ENCODE peak calls at places on chromosomes 11 and 22, in five cellular contexts. One of them, this sample, is unnamed.

GRCh38 chr22:41907436-41908401 is 7.2 kb downstream of the SHISA8 start:
- DNase-seq in H1: no peak
- DNase-seq in H9: peak
- DNase-seq in trophoblast cell: no peak
- DNase-seq in neuronal stem cell: no peak
- DNase-seq in this sample: no peak

GRCh38 chr22:28600546-28601143 is 79.0 kb downstream of the TTC28 start:
- DNase-seq in neuronal stem cell: peak
- DNase-seq in H9: no peak
- DNase-seq in H1: no peak
- DNase-seq in trophoblast cell: peak
- DNase-seq in this sample: peak

GRCh38 chr11:7851391-7851790 is 54.6 kb upstream of the OR5P2 start:
- DNase-seq in H1: no peak
- DNase-seq in neuronal stem cell: no peak
- DNase-seq in trophoblast cell: no peak
- DNase-seq in H9: no peak
- DNase-seq in this sample: no peak

GRCh38 chr11:368414-369335 is 624 bp upstream of the B4GALNT4 start:
- DNase-seq in H1: no peak
- DNase-seq in neuronal stem cell: peak
- DNase-seq in H9: peak
- DNase-seq in trophoblast cell: peak
- DNase-seq in this sample: peak

GRCh38 chr11:9821008-9821752 is 157.3 kb downstream of the SWAP70 start:
- DNase-seq in H1: no peak
- DNase-seq in neuronal stem cell: no peak
- DNase-seq in H9: no peak
- DNase-seq in trophoblast cell: no peak
- DNase-seq in this sample: no peak

GRCh38 chr22:24134090-24134846 is 47.0 kb upstream of the SUSD2 start:
- DNase-seq in H1: no peak
- DNase-seq in neuronal stem cell: peak
- DNase-seq in trophoblast cell: no peak
- DNase-seq in H9: no peak
- DNase-seq in this sample: no peak

GRCh38 chr22:36773935-36774334 is 2.0 kb downstream of the IFT27 start:
- DNase-seq in neuronal stem cell: no peak
- DNase-seq in H1: no peak
- DNase-seq in trophoblast cell: peak
- DNase-seq in H9: no peak
- DNase-seq in this sample: peak

GRCh38 chr11:69828971-69829344 is 9.7 kb upstream of the FGF3 start:
- DNase-seq in neuronal stem cell: no peak
- DNase-seq in H9: no peak
- DNase-seq in H1: no peak
- DNase-seq in trophoblast cell: no peak
- DNase-seq in this sample: no peak

GRCh38 chr11:110858556-110858921 is 146.3 kb upstream of the ARHGAP20 start:
- DNase-seq in neuronal stem cell: no peak
- DNase-seq in trophoblast cell: no peak
- DNase-seq in H1: no peak
- DNase-seq in H9: no peak
- DNase-seq in this sample: no peak

GRCh38 chr22:37455896-37456295 is 28.6 kb upstream of the ELFN2 start:
- DNase-seq in trophoblast cell: no peak
- DNase-seq in H9: no peak
- DNase-seq in H1: no peak
- DNase-seq in neuronal stem cell: no peak
- DNase-seq in this sample: peak

DNA sequence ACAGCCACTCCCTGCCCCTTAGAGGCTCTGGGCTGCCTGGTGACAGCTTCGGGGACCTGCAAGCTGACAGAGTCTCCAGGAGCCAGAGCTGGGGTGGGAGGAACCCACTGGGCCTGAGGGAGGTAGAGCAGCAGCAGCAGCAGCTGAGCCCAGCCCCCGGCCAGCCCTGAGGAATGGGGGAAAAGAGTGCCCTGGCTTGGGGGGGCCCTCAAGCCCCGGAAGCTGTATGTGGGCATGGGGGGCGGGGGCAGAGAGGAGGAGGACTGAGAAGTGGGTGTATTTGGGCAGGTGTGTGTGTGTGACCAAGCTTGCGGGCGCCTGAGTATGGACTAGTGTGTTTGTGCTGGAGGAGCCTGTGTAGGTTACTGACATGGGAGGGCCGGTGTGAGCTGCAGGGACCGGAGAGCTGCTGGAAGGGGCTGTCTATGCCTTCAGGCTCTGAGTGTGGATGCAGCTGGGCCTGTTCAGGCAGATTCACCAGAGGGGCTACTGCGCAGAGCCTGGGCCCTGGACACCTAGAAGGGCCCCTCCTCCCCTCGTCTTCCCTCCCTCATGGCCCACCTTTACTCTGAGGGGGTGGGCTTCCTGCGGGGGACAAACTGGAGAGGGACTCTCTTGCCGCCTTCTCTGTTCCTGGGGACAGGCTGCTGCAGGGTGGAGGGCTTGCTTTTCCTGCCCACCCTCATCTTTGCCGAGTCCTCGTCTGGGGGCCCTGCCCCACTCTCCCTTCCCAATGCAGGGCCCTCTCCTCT is 28.0 kb downstream of the ST3GAL4 start:
- DNase-seq in H1: no peak
- DNase-seq in neuronal stem cell: no peak
- DNase-seq in trophoblast cell: no peak
- DNase-seq in H9: no peak
- DNase-seq in this sample: no peak
- H2BK12ac ChIP-seq in H1: no peak
- H2BK12ac ChIP-seq in neuronal stem cell: no peak
- H2BK12ac ChIP-seq in trophoblast cell: peak
- H2BK12ac ChIP-seq in H9: no peak
- H2BK12ac ChIP-seq in this sample: no peak

GRCh38 chr11:3926458-3927095 is 71.1 kb downstream of the STIM1 start:
- DNase-seq in trophoblast cell: no peak
- DNase-seq in neuronal stem cell: no peak
- DNase-seq in H1: no peak
- DNase-seq in H9: no peak
- DNase-seq in this sample: no peak
- H3K27ac ChIP-seq in trophoblast cell: no peak
- H3K27ac ChIP-seq in neuronal stem cell: no peak
- H3K27ac ChIP-seq in H1: no peak
- H3K27ac ChIP-seq in H9: no peak
- H3K27ac ChIP-seq in this sample: no peak

GRCh38 chr11:43492701-43493100 is 134.0 kb downstream of the TTC17 start:
- DNase-seq in H1: no peak
- DNase-seq in H9: no peak
- DNase-seq in neuronal stem cell: no peak
- DNase-seq in trophoblast cell: no peak
- DNase-seq in this sample: no peak
- H2BK12ac ChIP-seq in H1: no peak
- H2BK12ac ChIP-seq in H9: no peak
- H2BK12ac ChIP-seq in neuronal stem cell: no peak
- H2BK12ac ChIP-seq in trophoblast cell: no peak
- H2BK12ac ChIP-seq in this sample: no peak

GRCh38 chr11:123773959-123774358 is 19.6 kb upstream of the OR6X1 start:
- DNase-seq in neuronal stem cell: no peak
- DNase-seq in H1: no peak
- DNase-seq in H9: no peak
- DNase-seq in trophoblast cell: no peak
- DNase-seq in this sample: no peak

GRCh38 chr11:123776160-123776559 is 21.8 kb upstream of the OR6X1 start:
- DNase-seq in trophoblast cell: no peak
- DNase-seq in H1: no peak
- DNase-seq in neuronal stem cell: no peak
- DNase-seq in H9: no peak
- DNase-seq in this sample: no peak

GRCh38 chr11:123773026-123773425 is 18.7 kb upstream of the OR6X1 start:
- DNase-seq in trophoblast cell: peak
- DNase-seq in H1: no peak
- DNase-seq in neuronal stem cell: no peak
- DNase-seq in H9: no peak
- DNase-seq in this sample: no peak

GRCh38 chr11:123771664-123772063 is 17.3 kb upstream of the OR6X1 start:
- DNase-seq in trophoblast cell: peak
- DNase-seq in neuronal stem cell: no peak
- DNase-seq in H1: no peak
- DNase-seq in H9: no peak
- DNase-seq in this sample: no peak

GRCh38 chr11:123775274-123775673 is 21.0 kb upstream of the OR6X1 start:
- DNase-seq in H9: peak
- DNase-seq in trophoblast cell: peak
- DNase-seq in neuronal stem cell: no peak
- DNase-seq in H1: peak
- DNase-seq in this sample: no peak
- H3K27ac ChIP-seq in H9: peak
- H3K27ac ChIP-seq in trophoblast cell: no peak
- H3K27ac ChIP-seq in neuronal stem cell: no peak
- H3K27ac ChIP-seq in H1: no peak
- H3K27ac ChIP-seq in this sample: no peak

DNA sequence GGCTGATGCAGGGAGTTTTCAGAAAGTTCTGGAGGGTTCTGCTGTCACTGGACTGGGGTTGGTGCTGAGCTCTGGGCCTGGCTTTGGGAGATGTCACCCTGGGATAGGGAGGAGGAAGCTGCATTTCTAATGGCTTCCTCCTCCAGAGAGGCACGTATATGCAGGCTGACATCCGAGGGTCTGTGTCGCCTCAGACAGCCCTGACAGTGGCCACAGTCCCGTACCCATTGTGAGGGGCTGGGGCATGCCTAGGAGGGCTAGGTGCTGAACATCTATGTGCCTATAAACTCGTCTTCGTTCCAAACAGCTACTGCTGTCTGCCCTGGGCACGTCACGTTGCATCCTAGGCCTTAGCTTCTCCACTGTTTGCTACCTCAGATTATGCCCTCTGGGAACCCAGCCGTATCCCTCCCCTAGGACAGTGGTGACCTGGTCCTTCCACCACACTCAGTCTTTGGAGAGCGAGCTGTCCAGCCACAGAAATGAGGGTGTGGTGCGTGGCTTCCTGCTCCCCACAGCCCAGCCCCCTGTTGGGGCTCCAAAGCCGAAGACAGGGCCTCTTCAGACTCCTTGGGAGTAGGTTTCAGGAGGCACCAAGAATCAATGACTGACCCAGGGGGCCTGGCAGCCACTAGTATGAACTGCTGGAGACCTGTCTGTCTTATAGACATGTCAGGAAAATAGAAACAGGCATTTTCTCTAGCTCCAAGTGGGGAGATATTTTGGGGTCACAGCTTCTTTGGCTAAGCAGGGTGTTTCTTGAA is 26.4 kb downstream of the ADAMTS15 start:
- DNase-seq in H1: no peak
- DNase-seq in trophoblast cell: no peak
- DNase-seq in neuronal stem cell: no peak
- DNase-seq in H9: no peak
- DNase-seq in this sample: no peak
- H2BK12ac ChIP-seq in H1: no peak
- H2BK12ac ChIP-seq in trophoblast cell: no peak
- H2BK12ac ChIP-seq in neuronal stem cell: no peak
- H2BK12ac ChIP-seq in H9: no peak
- H2BK12ac ChIP-seq in this sample: no peak

DNA sequence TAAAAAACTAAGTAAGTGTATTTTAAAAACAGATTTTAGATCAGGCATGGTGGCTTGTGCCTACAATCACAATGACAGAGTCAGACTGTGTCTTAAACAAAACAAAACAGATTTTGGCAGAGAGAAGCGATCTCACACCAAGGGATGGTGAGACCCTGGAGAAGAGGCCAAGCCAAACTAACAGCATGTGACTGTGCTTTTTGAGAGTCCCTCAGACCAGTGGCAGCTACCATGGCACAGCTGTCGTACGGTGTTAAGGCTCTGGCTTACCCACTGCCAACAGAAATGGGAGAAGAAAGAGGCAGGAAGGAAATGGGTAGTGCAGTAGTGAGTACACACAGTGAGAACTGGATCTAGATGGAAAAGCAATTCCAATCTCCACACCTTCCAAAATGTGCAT is 60.6 kb downstream of the SGSM3 start:
- DNase-seq in trophoblast cell: no peak
- DNase-seq in H1: no peak
- DNase-seq in neuronal stem cell: no peak
- DNase-seq in H9: no peak
- DNase-seq in this sample: no peak
- H3K27ac ChIP-seq in trophoblast cell: no peak
- H3K27ac ChIP-seq in H1: no peak
- H3K27ac ChIP-seq in neuronal stem cell: no peak
- H3K27ac ChIP-seq in H9: no peak
- H3K27ac ChIP-seq in this sample: no peak

DNA sequence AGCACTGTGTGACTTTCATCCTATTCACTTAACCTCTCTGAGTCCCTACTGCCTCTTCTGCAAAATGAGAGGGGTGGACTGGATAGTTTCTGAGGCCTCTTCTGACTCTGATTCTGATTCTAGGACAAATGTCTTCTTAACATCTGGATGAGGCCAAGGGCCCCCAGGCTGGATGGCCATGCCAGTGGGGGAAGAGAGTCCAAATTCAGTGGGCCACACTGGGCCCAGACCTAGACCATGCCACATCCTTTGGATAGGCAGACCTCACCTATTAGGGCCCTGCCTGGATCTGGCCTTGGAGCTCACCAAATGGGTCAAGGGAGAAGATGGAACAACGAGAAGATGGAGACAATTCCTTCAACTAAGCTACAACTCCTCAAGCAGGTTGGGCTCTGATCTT is 24.6 kb downstream of the NRXN2 start:
- DNase-seq in neuronal stem cell: no peak
- DNase-seq in H1: no peak
- DNase-seq in trophoblast cell: no peak
- DNase-seq in H9: no peak
- DNase-seq in this sample: no peak
- H2BK12ac ChIP-seq in neuronal stem cell: no peak
- H2BK12ac ChIP-seq in H1: no peak
- H2BK12ac ChIP-seq in trophoblast cell: no peak
- H2BK12ac ChIP-seq in H9: no peak
- H2BK12ac ChIP-seq in this sample: no peak

This sample was measured in mesenchymal stem cell.